ENCODE peak calls at places on chromosome 9, in six cellular contexts. One of them, this sample, is unnamed.

GRCh38 chr9:33239922-33240321 is at the start of gene SPINK4:
- DNase-seq in cardiac muscle cell: peak; percentile 49
- DNase-seq in brain microvascular endothelial cell: no peak
- DNase-seq in sigmoid colon: no peak
- DNase-seq in adrenal gland: peak; percentile 59
- DNase-seq in CD8-positive, alpha-beta T cell: no peak
- DNase-seq in this sample: no peak

GRCh38 chr9:68750179-68750685 is 45.2 kb downstream of the PIP5K1B start:
- DNase-seq in cardiac muscle cell: no peak
- DNase-seq in brain microvascular endothelial cell: no peak
- DNase-seq in sigmoid colon: no peak
- DNase-seq in adrenal gland: no peak
- DNase-seq in CD8-positive, alpha-beta T cell: no peak
- DNase-seq in this sample: no peak

GRCh38 chr9:80899208-80899607 is 790.1 kb downstream of the TLE1 start:
- DNase-seq in cardiac muscle cell: peak; percentile 17
- DNase-seq in brain microvascular endothelial cell: no peak
- DNase-seq in sigmoid colon: no peak
- DNase-seq in adrenal gland: no peak
- DNase-seq in CD8-positive, alpha-beta T cell: no peak
- DNase-seq in this sample: no peak

GRCh38 chr9:14098102-14098501 is 215.8 kb downstream of the NFIB start:
- DNase-seq in cardiac muscle cell: no peak
- DNase-seq in brain microvascular endothelial cell: peak; percentile 22
- DNase-seq in sigmoid colon: no peak
- DNase-seq in adrenal gland: no peak
- DNase-seq in CD8-positive, alpha-beta T cell: no peak
- DNase-seq in this sample: no peak

GRCh38 chr9:6054280-6055099 is 39.1 kb upstream of the RANBP6 start:
- DNase-seq in cardiac muscle cell: peak; percentile 89
- DNase-seq in brain microvascular endothelial cell: peak; percentile 48
- DNase-seq in sigmoid colon: peak; percentile 74
- DNase-seq in adrenal gland: peak; percentile 66
- DNase-seq in CD8-positive, alpha-beta T cell: peak; percentile 64
- DNase-seq in this sample: no peak

GRCh38 chr9:69470186-69470977 is 145.4 kb downstream of the ENTREP1 start:
- DNase-seq in cardiac muscle cell: no peak
- DNase-seq in brain microvascular endothelial cell: no peak
- DNase-seq in sigmoid colon: no peak
- DNase-seq in adrenal gland: no peak
- DNase-seq in CD8-positive, alpha-beta T cell: no peak
- DNase-seq in this sample: no peak

GRCh38 chr9:7333714-7334113 is 465.9 kb downstream of the DMAC1 start:
- DNase-seq in cardiac muscle cell: peak; percentile 78
- DNase-seq in brain microvascular endothelial cell: no peak
- DNase-seq in sigmoid colon: no peak
- DNase-seq in adrenal gland: no peak
- DNase-seq in CD8-positive, alpha-beta T cell: no peak
- DNase-seq in this sample: no peak

GRCh38 chr9:129491486-129491855 is 129.4 kb downstream of the C9orf50 start:
- DNase-seq in cardiac muscle cell: no peak
- DNase-seq in brain microvascular endothelial cell: no peak
- DNase-seq in sigmoid colon: peak; percentile 93
- DNase-seq in adrenal gland: no peak
- DNase-seq in CD8-positive, alpha-beta T cell: no peak
- DNase-seq in this sample: no peak

GRCh38 chr9:74645007-74645639 is 148.0 kb downstream of the RORB start:
- DNase-seq in cardiac muscle cell: peak; percentile 28
- DNase-seq in brain microvascular endothelial cell: no peak
- DNase-seq in sigmoid colon: no peak
- DNase-seq in adrenal gland: no peak
- DNase-seq in CD8-positive, alpha-beta T cell: no peak
- DNase-seq in this sample: no peak

GRCh38 chr9:28926311-28926710 is 1353.0 kb upstream of the C9orf72 start:
- DNase-seq in cardiac muscle cell: no peak
- DNase-seq in brain microvascular endothelial cell: no peak
- DNase-seq in sigmoid colon: no peak
- DNase-seq in adrenal gland: no peak
- DNase-seq in CD8-positive, alpha-beta T cell: no peak
- DNase-seq in this sample: no peak

GRCh38 chr9:4084440-4084818 is 215.4 kb downstream of the GLIS3 start:
- DNase-seq in cardiac muscle cell: peak; percentile 96
- DNase-seq in brain microvascular endothelial cell: no peak
- DNase-seq in sigmoid colon: peak; percentile 76
- DNase-seq in adrenal gland: no peak
- DNase-seq in CD8-positive, alpha-beta T cell: no peak
- DNase-seq in this sample: no peak

GRCh38 chr9:132457508-132457907 is 47.5 kb downstream of the CFAP77 start:
- DNase-seq in cardiac muscle cell: no peak
- DNase-seq in brain microvascular endothelial cell: no peak
- DNase-seq in sigmoid colon: no peak
- DNase-seq in adrenal gland: no peak
- DNase-seq in CD8-positive, alpha-beta T cell: no peak
- DNase-seq in this sample: no peak

GRCh38 chr9:115524467-115525059 is 406.6 kb upstream of the TNC start:
- DNase-seq in cardiac muscle cell: peak; percentile 84
- DNase-seq in brain microvascular endothelial cell: peak; percentile 71
- DNase-seq in sigmoid colon: no peak
- DNase-seq in adrenal gland: peak; percentile 22
- DNase-seq in CD8-positive, alpha-beta T cell: no peak
- DNase-seq in this sample: no peak

GRCh38 chr9:127347831-127348699 is 48.9 kb upstream of the SLC2A8 start:
- DNase-seq in cardiac muscle cell: peak; percentile 60
- DNase-seq in brain microvascular endothelial cell: peak; percentile 55
- DNase-seq in sigmoid colon: no peak
- DNase-seq in adrenal gland: no peak
- DNase-seq in CD8-positive, alpha-beta T cell: no peak
- DNase-seq in this sample: no peak

GRCh38 chr9:78788101-78788500 is 491.2 kb downstream of the PSAT1 start:
- DNase-seq in cardiac muscle cell: no peak
- DNase-seq in brain microvascular endothelial cell: peak; percentile 54
- DNase-seq in sigmoid colon: no peak
- DNase-seq in adrenal gland: no peak
- DNase-seq in CD8-positive, alpha-beta T cell: no peak
- DNase-seq in this sample: no peak

GRCh38 chr9:120138955-120139354 is 441.0 kb downstream of the CDK5RAP2 start:
- DNase-seq in cardiac muscle cell: no peak
- DNase-seq in brain microvascular endothelial cell: no peak
- DNase-seq in sigmoid colon: no peak
- DNase-seq in adrenal gland: no peak
- DNase-seq in CD8-positive, alpha-beta T cell: no peak
- DNase-seq in this sample: no peak

GRCh38 chr9:69155341-69156030 is 18.6 kb upstream of the TJP2 start:
- DNase-seq in cardiac muscle cell: no peak
- DNase-seq in brain microvascular endothelial cell: no peak
- DNase-seq in sigmoid colon: no peak
- DNase-seq in adrenal gland: no peak
- DNase-seq in CD8-positive, alpha-beta T cell: no peak
- DNase-seq in this sample: no peak

GRCh38 chr9:71223953-71224538 is 102.6 kb upstream of the TRPM3 start:
- DNase-seq in cardiac muscle cell: peak; percentile 26
- DNase-seq in brain microvascular endothelial cell: no peak
- DNase-seq in sigmoid colon: no peak
- DNase-seq in adrenal gland: no peak
- DNase-seq in CD8-positive, alpha-beta T cell: no peak
- DNase-seq in this sample: no peak
- TF ChIP-seq CTCF in cardiac muscle cell: no peak
- TF ChIP-seq CTCF in brain microvascular endothelial cell: no peak
- TF ChIP-seq CTCF in sigmoid colon: no peak
- TF ChIP-seq CTCF in adrenal gland: no peak
- TF ChIP-seq CTCF in CD8-positive, alpha-beta T cell: no peak
- TF ChIP-seq CTCF in this sample: no peak

GRCh38 chr9:99224445-99224844 is 2.4 kb downstream of the SEC61B start:
- DNase-seq in cardiac muscle cell: no peak
- DNase-seq in brain microvascular endothelial cell: no peak
- DNase-seq in sigmoid colon: no peak
- DNase-seq in adrenal gland: no peak
- DNase-seq in CD8-positive, alpha-beta T cell: no peak
- DNase-seq in this sample: no peak

GRCh38 chr9:99221623-99222415 is at the start of the genes ALG2 and SEC61B:
- DNase-seq in cardiac muscle cell: peak; percentile 97
- DNase-seq in brain microvascular endothelial cell: peak; percentile 95
- DNase-seq in sigmoid colon: peak; percentile 96
- DNase-seq in adrenal gland: peak; percentile 93
- DNase-seq in CD8-positive, alpha-beta T cell: peak; percentile 95
- DNase-seq in this sample: peak; percentile 84

GRCh38 chr9:99221266-99221622 is 498 bp downstream of the ALG2 start:
- DNase-seq in cardiac muscle cell: no peak
- DNase-seq in brain microvascular endothelial cell: no peak
- DNase-seq in sigmoid colon: no peak
- DNase-seq in adrenal gland: no peak
- DNase-seq in CD8-positive, alpha-beta T cell: no peak
- DNase-seq in this sample: no peak

GRCh38 chr9:99226054-99226453 is 4.0 kb downstream of the SEC61B start:
- DNase-seq in cardiac muscle cell: no peak
- DNase-seq in brain microvascular endothelial cell: no peak
- DNase-seq in sigmoid colon: no peak
- DNase-seq in adrenal gland: no peak
- DNase-seq in CD8-positive, alpha-beta T cell: no peak
- DNase-seq in this sample: no peak

GRCh38 chr9:99222416-99223280 is 566 bp downstream of the SEC61B start:
- DNase-seq in cardiac muscle cell: peak; percentile 22
- DNase-seq in brain microvascular endothelial cell: peak; percentile 29
- DNase-seq in sigmoid colon: no peak
- DNase-seq in adrenal gland: no peak
- DNase-seq in CD8-positive, alpha-beta T cell: no peak
- DNase-seq in this sample: no peak
- TF ChIP-seq CTCF in cardiac muscle cell: peak; percentile 12
- TF ChIP-seq CTCF in brain microvascular endothelial cell: peak; percentile 32
- TF ChIP-seq CTCF in sigmoid colon: no peak
- TF ChIP-seq CTCF in adrenal gland: no peak
- TF ChIP-seq CTCF in CD8-positive, alpha-beta T cell: no peak
- TF ChIP-seq CTCF in this sample: no peak

DNA sequence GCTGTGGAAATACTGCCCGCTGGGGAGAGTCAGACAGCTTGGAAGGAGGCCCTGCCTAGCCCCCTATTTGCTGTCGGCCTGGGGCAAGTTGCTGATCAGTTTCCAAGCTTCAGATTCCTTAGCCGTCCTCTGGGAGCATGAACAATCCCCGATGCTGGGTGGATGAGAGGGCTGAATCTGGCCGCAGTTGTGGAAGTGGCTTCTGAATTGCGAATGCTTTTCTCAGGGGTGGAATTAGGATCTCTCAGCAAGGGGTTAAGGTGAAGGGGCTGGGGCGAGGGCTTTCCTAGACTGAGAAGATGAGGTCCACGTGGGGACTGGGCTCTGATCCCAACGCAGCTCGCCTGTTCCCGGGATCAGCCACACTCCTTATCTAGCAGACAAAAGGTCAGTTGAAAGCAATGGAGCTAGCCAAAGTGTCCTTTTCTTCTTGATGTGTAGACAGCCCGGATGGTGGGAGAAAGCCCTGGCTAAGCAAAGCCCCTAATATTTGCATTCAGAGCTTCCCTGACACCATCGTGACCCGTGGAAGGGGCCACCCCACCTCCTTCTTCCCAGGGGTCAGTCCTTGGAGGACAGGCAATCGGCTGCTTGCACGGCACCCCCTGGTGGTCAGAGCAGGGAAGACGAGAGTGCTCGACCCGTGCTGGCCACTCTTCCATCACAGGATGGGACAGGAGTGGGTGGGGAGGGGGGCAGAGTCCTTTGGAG is 54.9 kb downstream of the COL15A1 start:
- DNase-seq in cardiac muscle cell: peak; percentile 87
- DNase-seq in brain microvascular endothelial cell: peak; percentile 77
- DNase-seq in sigmoid colon: peak; percentile 93
- DNase-seq in adrenal gland: peak; percentile 85
- DNase-seq in CD8-positive, alpha-beta T cell: peak; percentile 61
- DNase-seq in this sample: peak; percentile 57
- TF ChIP-seq CTCF in cardiac muscle cell: peak; percentile 94
- TF ChIP-seq CTCF in brain microvascular endothelial cell: peak; percentile 94
- TF ChIP-seq CTCF in sigmoid colon: peak; percentile 94
- TF ChIP-seq CTCF in adrenal gland: peak; percentile 93
- TF ChIP-seq CTCF in CD8-positive, alpha-beta T cell: peak; percentile 62
- TF ChIP-seq CTCF in this sample: peak; percentile 67

GRCh38 chr9:114384836-114385411 is 2.9 kb downstream of the AKNA start:
- DNase-seq in cardiac muscle cell: no peak
- DNase-seq in brain microvascular endothelial cell: no peak
- DNase-seq in sigmoid colon: no peak
- DNase-seq in adrenal gland: no peak
- DNase-seq in CD8-positive, alpha-beta T cell: no peak
- DNase-seq in this sample: no peak

GRCh38 chr9:114386886-114387677 is 700 bp downstream of the AKNA start:
- DNase-seq in cardiac muscle cell: peak; percentile 24
- DNase-seq in brain microvascular endothelial cell: no peak
- DNase-seq in sigmoid colon: peak; percentile 81
- DNase-seq in adrenal gland: no peak
- DNase-seq in CD8-positive, alpha-beta T cell: peak; percentile 31
- DNase-seq in this sample: no peak

GRCh38 chr9:114386361-114386885 is 1.4 kb downstream of the AKNA start:
- DNase-seq in cardiac muscle cell: no peak
- DNase-seq in brain microvascular endothelial cell: no peak
- DNase-seq in sigmoid colon: no peak
- DNase-seq in adrenal gland: no peak
- DNase-seq in CD8-positive, alpha-beta T cell: peak; percentile 25
- DNase-seq in this sample: no peak

GRCh38 chr9:114383866-114384231 is 3.9 kb downstream of the AKNA start:
- DNase-seq in cardiac muscle cell: no peak
- DNase-seq in brain microvascular endothelial cell: no peak
- DNase-seq in sigmoid colon: no peak
- DNase-seq in adrenal gland: no peak
- DNase-seq in CD8-positive, alpha-beta T cell: peak; percentile 44
- DNase-seq in this sample: no peak

DNA sequence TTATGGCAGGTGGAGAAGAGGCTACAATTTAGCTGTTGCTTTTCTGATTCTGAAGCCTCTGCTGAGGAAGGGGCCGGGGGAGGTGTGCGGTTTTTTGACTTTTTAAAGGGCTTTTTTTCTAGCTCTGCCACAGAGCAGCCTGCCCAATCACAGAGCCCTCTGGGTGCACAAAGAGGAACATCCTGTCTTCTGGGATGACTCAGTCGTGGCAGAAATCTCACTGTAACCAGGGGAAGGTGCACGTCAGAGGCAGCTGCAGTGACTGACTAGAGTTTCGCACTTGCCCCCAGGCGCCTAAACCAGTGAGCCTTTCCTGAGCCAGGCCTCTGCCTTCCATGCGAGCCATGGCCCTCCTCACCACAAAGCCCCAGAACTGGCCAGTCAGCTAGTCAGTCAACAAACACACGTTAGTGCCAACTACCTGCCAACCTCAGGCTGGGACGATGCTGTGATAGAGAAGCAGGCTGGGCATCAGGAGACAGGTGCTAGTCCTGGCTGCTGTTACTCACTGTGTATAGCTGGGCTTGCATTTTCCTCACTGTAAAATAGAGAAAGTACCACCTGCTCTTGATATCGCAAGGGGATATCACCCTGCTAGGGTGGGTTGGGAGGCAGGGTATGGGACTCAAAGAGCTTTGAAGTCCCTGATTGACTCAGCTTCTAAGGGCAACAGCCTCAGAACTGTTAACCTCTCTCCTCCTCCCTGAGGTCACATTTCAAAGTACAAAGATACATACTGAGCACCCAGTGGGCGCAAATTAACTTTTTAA is 2.2 kb downstream of the AKNA start:
- DNase-seq in cardiac muscle cell: peak; percentile 80
- DNase-seq in brain microvascular endothelial cell: peak; percentile 89
- DNase-seq in sigmoid colon: peak; percentile 89
- DNase-seq in adrenal gland: peak; percentile 68
- DNase-seq in CD8-positive, alpha-beta T cell: peak; percentile 89
- DNase-seq in this sample: peak; percentile 71
- TF ChIP-seq CTCF in cardiac muscle cell: no peak
- TF ChIP-seq CTCF in brain microvascular endothelial cell: no peak
- TF ChIP-seq CTCF in sigmoid colon: no peak
- TF ChIP-seq CTCF in adrenal gland: no peak
- TF ChIP-seq CTCF in CD8-positive, alpha-beta T cell: no peak
- TF ChIP-seq CTCF in this sample: no peak

GRCh38 chr9:108271236-108271635 is 584.5 kb downstream of the ACTL7B start:
- DNase-seq in cardiac muscle cell: no peak
- DNase-seq in brain microvascular endothelial cell: no peak
- DNase-seq in sigmoid colon: no peak
- DNase-seq in adrenal gland: no peak
- DNase-seq in CD8-positive, alpha-beta T cell: no peak
- DNase-seq in this sample: no peak
- TF ChIP-seq CTCF in cardiac muscle cell: no peak
- TF ChIP-seq CTCF in brain microvascular endothelial cell: no peak
- TF ChIP-seq CTCF in sigmoid colon: no peak
- TF ChIP-seq CTCF in adrenal gland: no peak
- TF ChIP-seq CTCF in CD8-positive, alpha-beta T cell: no peak
- TF ChIP-seq CTCF in this sample: no peak